ENCODE peak calls at places on chromosomes 1 and 21, in nine cellular contexts. Z is sigmoid colon, M is prostate gland, R is transverse colon, I is GM12892, T is HCT116, B is Panc1, F is SK-N-SH, X is stomach. D is an unnamed sample.

GRCh38 chr1:171984262-171984661 is 143.0 kb downstream of the DNM3 start:
- DNase-seq in I (no peak), T (no peak), F (no peak), X (no peak), B (no peak), Z (no peak), M (no peak), R (peak; percentile 23), D (no peak)

GRCh38 chr1:1683104-1683905 is 9.3 kb downstream of the SLC35E2B start:
- DNase-seq in I (no peak), T (no peak), X (no peak), Z (no peak), M (no peak), R (no peak), B (no peak), F (peak; percentile 10), D (no peak)

GRCh38 chr1:21752186-21752585 is 30.8 kb downstream of the USP48 start:
- DNase-seq in Z (no peak), M (no peak), I (no peak), F (no peak), R (no peak), T (no peak), X (no peak), B (no peak), D (no peak)

GRCh38 chr1:64743954-64744491 is 852 bp upstream of the RAVER2 start:
- DNase-seq in M (no peak), F (no peak), B (peak; percentile 15), R (no peak), Z (no peak), X (no peak), T (no peak), I (no peak), D (no peak)

GRCh38 chr1:234610582-234611152 is 689 bp upstream of the IRF2BP2 start:
- DNase-seq in B (no peak), Z (peak; percentile 98), I (peak; percentile 67), F (peak; percentile 92), R (peak; percentile 96), X (peak; percentile 97), T (peak; percentile 82), M (peak; percentile 93), D (no peak)

GRCh38 chr1:228349701-228350171 is 56.9 kb downstream of the TRIM11 start:
- DNase-seq in X (no peak), B (no peak), R (no peak), F (no peak), I (no peak), T (no peak), M (no peak), Z (peak; percentile 64), D (no peak)

GRCh38 chr1:56098956-56099355 is 480.4 kb downstream of the PLPP3 start:
- DNase-seq in Z (no peak), B (no peak), X (no peak), M (no peak), R (no peak), F (no peak), T (no peak), I (no peak), D (no peak)

GRCh38 chr1:34871443-34872132 is 12.0 kb upstream of the SMIM12 start:
- DNase-seq in R (no peak), Z (no peak), F (no peak), X (no peak), I (no peak), M (no peak), B (no peak), T (no peak), D (no peak)

GRCh38 chr1:54724771-54725170 is 9.1 kb downstream of the TTC4 start:
- DNase-seq in M (no peak), F (no peak), R (no peak), Z (no peak), T (no peak), B (no peak), X (no peak), I (no peak), D (no peak)

GRCh38 chr1:191022856-191023255 is 545.2 kb upstream of the BRINP3 start:
- DNase-seq in X (no peak), Z (no peak), T (no peak), M (no peak), F (no peak), I (no peak), B (no peak), R (no peak), D (no peak)

GRCh38 chr1:975896-976683 is 5.8 kb downstream of the PERM1 start:
- DNase-seq in Z (no peak), X (peak; percentile 74), T (peak; percentile 41), B (no peak), I (peak; percentile 69), F (peak; percentile 92), M (peak; percentile 79), R (peak; percentile 67), D (no peak)

GRCh38 chr1:3923378-3924185 is 23.5 kb upstream of the C1orf174 start:
- DNase-seq in T (no peak), Z (peak; percentile 54), X (no peak), I (no peak), M (no peak), R (no peak), F (no peak), B (no peak), D (no peak)

GRCh38 chr21:45087022-45087823 is 12.8 kb downstream of the ADARB1 start:
- DNase-seq in I (no peak), F (no peak), B (no peak), T (no peak), M (no peak), Z (no peak), X (no peak), R (no peak), D (no peak)

GRCh38 chr1:3679098-3679555 is 26.8 kb downstream of the TP73 start:
- DNase-seq in Z (no peak), M (no peak), F (no peak), T (no peak), X (no peak), R (no peak), I (no peak), B (no peak), D (no peak)

GRCh38 chr21:45954271-45954670 is 27.3 kb upstream of the COL6A1 start:
- DNase-seq in Z (peak; percentile 81), T (no peak), X (no peak), M (no peak), R (no peak), F (peak; percentile 31), B (no peak), I (no peak), D (no peak)

GRCh38 chr21:42552407-42553336 is 39.0 kb downstream of the SLC37A1 start:
- DNase-seq in T (no peak), B (no peak), F (no peak), M (no peak), X (no peak), Z (no peak), I (no peak), R (peak; percentile 6), D (no peak)

DNA sequence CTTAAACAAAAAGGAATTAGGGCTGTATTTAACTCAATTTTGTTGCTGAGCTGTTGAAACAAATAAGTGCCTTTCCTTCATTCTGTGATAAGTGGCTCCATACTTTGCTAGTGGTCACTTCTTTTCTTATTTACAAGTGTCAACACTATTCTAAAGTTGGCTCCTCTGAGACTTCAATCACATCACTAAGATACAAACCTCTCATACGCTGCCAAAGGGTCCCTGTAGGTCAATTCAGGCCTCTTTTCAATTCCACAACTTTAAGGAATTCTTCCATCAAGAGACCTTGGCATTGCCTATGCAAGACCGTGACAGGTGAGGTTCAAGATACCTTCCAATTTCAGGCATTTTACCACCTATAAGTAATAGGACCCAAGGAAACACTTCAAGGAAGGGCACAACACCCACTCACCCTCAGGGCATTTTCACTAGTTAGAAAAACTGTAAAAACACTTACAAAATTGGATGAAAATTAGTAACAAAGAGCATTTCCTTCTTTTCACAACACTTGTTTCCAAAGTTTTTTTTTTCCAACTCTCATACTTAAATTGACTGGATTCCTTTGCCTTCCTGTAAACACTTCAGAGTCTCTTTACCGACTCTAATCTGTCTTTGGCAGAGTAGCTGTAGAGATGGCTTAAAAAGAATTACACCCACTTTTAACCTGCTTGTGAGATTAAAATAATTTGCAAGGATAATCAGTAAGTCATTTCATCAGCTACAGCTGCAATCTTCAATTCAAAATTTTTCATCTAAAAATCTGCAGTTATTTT is 24.5 kb downstream of the SERBP1 start:
- DNase-seq in T (no peak), I (no peak), X (no peak), B (no peak), R (no peak), Z (no peak), F (no peak), M (no peak), D (no peak)
- TF ChIP-seq POLR2AphosphoS5 in T (no peak), I (no peak), X (no peak), B (no peak), R (no peak), Z (no peak), F (peak; percentile 15), M (no peak), D (peak; percentile 23)

DNA sequence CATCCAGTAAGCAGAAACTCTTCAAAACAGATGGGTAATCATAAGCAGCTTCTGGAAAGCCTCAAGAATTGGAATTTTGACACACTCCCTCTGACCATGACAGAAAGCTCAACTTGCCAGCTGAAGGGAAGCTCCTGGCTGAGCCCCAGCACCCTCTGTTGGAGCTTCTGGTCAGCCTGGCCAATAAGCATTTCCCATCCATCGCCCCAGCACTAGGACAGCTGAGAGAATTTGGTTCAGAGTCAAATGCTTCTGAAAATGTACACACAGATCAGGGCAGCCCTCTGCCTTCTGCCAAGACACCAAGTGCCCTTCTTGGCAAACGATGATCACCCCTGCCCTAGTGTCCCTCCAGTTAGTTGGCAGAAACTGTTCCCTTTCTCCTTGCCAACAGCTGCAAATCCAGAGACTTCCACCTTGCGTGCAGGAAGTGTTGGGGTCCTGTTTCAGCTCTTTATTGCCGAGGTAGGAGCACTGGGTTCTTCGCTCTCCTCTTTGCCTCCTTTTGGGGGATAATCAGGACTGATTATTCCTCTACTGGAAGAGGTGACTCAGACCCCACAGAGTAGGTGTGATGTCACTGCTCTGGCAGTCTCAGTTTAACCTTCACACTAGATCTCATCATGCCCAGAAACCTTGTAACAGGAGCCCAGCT is 11.9 kb downstream of the PIGV start:
- DNase-seq in M (peak; percentile 72), R (peak; percentile 42), F (peak; percentile 32), Z (peak; percentile 94), I (no peak), B (no peak), T (peak; percentile 47), X (no peak), D (no peak)
- TF ChIP-seq POLR2AphosphoS5 in M (peak; percentile 81), R (peak; percentile 31), F (peak; percentile 17), Z (peak; percentile 78), I (no peak), B (no peak), T (peak; percentile 31), X (peak; percentile 58), D (no peak)

GRCh38 chr1:108816049-108816882 is 40.6 kb downstream of the AKNAD1 start:
- DNase-seq in R (peak; percentile 56), I (no peak), M (no peak), F (peak; percentile 76), T (no peak), X (peak; percentile 45), B (peak; percentile 48), Z (peak; percentile 93), D (no peak)
- TF ChIP-seq POLR2AphosphoS5 in R (peak; percentile 52), I (no peak), M (peak; percentile 55), F (peak; percentile 31), T (no peak), X (peak; percentile 6), B (no peak), Z (peak; percentile 57), D (no peak)

DNA sequence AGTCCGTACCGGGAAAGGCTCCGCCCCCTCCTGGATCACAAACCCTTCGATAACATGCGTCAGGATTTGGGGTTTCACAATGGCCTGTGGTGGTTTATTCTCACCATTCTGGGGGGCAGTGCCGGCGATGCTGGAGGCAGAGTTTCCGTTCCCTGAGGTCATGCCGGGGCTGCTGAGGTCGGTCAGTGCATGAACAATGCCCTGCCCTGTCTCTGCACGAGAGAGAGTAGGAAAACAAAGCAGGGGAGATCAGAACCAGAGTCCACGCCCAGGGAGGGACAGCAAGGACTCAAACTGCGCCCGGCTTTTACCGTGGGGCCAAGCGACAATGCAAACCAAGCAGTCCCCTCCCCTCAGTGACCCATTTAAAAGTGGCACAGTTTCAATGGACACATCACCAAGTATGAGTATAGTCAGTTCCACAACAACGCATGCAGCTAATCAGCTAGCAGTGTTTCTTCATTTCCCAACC is 13.2 kb upstream of the A3GALT2 start:
- DNase-seq in T (no peak), Z (peak; percentile 87), B (no peak), R (peak; percentile 55), X (peak; percentile 51), M (no peak), F (no peak), I (no peak), D (no peak)
- TF ChIP-seq POLR2AphosphoS5 in T (no peak), Z (peak; percentile 20), B (no peak), R (peak; percentile 24), X (no peak), M (no peak), F (no peak), I (no peak), D (no peak)

D was measured in SK-N-MC.